ENCODE peak calls at places on chromosomes 7 and 10, in nine cellular contexts. S is endothelial cell, Y is astrocyte of the spinal cord, I is cardiac fibroblast, B is NCI-H1105, A is HuH-7, M is hypothalamus, C is fibroblast of pulmonary artery, E is Daoy. O is an unnamed sample.

GRCh38 chr10:101781655-101781983 is 1.6 kb downstream of the NPM3 start:
- DNase-seq in S (no peak), Y (no peak), I (no peak), B (no peak), A (no peak), M (no peak), C (no peak), E (no peak), O (no peak)

GRCh38 chr10:27746364-27747095 is 911 bp upstream of the MKX start:
- DNase-seq in S (peak), Y (no peak), I (peak), B (no peak), A (no peak), M (no peak), C (no peak), E (no peak), O (no peak)

GRCh38 chr10:61766927-61767326 is 104.2 kb downstream of the CABCOCO1 start:
- DNase-seq in S (no peak), Y (no peak), I (no peak), B (no peak), A (no peak), M (no peak), C (no peak), E (no peak), O (no peak)

GRCh38 chr10:30637881-30638467 is 8.4 kb upstream of the LYZL2 start:
- DNase-seq in S (no peak), Y (peak), I (peak), B (no peak), A (peak), M (no peak), C (peak), E (peak), O (peak)

GRCh38 chr7:101586078-101586941 is 42.8 kb downstream of the MYL10 start:
- DNase-seq in S (no peak), Y (no peak), I (no peak), B (no peak), A (peak), M (no peak), C (no peak), E (no peak), O (no peak)

GRCh38 chr7:141999219-141999618 is 3.5 kb downstream of the MGAM start:
- DNase-seq in S (no peak), Y (no peak), I (no peak), B (no peak), A (peak), M (no peak), C (no peak), E (no peak), O (peak)

GRCh38 chr7:92631067-92631829 is 41.1 kb upstream of the FAM133B start:
- DNase-seq in S (no peak), Y (no peak), I (no peak), B (no peak), A (no peak), M (no peak), C (no peak), E (no peak), O (peak)

GRCh38 chr7:106117767-106118544 is 5.8 kb upstream of the SYPL1 start:
- DNase-seq in S (no peak), Y (no peak), I (no peak), B (no peak), A (no peak), M (no peak), C (no peak), E (no peak), O (no peak)

GRCh38 chr10:33126118-33126517 is 168.1 kb upstream of the ITGB1 start:
- DNase-seq in S (no peak), Y (peak), I (peak), B (no peak), A (no peak), M (no peak), C (peak), E (peak), O (no peak)

GRCh38 chr10:17910144-17910789 is 41.5 kb upstream of the SLC39A12 start:
- DNase-seq in S (peak), Y (peak), I (peak), B (no peak), A (peak), M (no peak), C (peak), E (peak), O (peak)

GRCh38 chr7:39746162-39746782 is 122.9 kb downstream of the RALA start:
- DNase-seq in S (peak), Y (peak), I (peak), B (peak), A (peak), M (peak), C (peak), E (peak), O (peak)

GRCh38 chr10:131729361-131729760 is 171.4 kb upstream of the PPP2R2D start:
- DNase-seq in S (no peak), Y (no peak), I (no peak), B (no peak), A (no peak), M (no peak), C (no peak), E (no peak), O (no peak)

GRCh38 chr7:85483205-85483604 is 296.3 kb upstream of the SEMA3D start:
- DNase-seq in S (no peak), Y (peak), I (no peak), B (no peak), A (no peak), M (no peak), C (peak), E (no peak), O (no peak)